ENCODE peak calls at places on chromosomes 3 and 15, in nine cellular contexts. J is RCC 7860, H is islet precursor cell, D is fibroblast of the aortic adventitia, K is neural crest cell, X is GM18507, I is NCI-H774, R is HT1080, T is T-helper 2 cell. O is an unnamed sample.

GRCh38 chr3:142808103-142808917 is 80.6 kb downstream of the PCOLCE2 start:
- DNase-seq in T (no peak), I (no peak), D (peak; percentile 78), H (no peak), K (no peak), J (peak; percentile 73), R (peak; percentile 95), X (no peak), O (peak; percentile 34)

GRCh38 chr3:129577356-129577755 is 29.1 kb downstream of the PLXND1 start:
- DNase-seq in H (no peak), D (no peak), R (no peak), X (no peak), J (no peak), K (no peak), I (no peak), T (no peak), O (no peak)

GRCh38 chr15:55916666-55917409 is 76.6 kb downstream of the NEDD4 start:
- DNase-seq in D (peak; percentile 81), R (peak; percentile 70), H (no peak), I (no peak), T (no peak), J (peak; percentile 30), K (no peak), X (no peak), O (no peak)

GRCh38 chr3:114456742-114457141 is 162.9 kb downstream of the TIGIT start:
- DNase-seq in D (no peak), K (no peak), J (no peak), R (no peak), I (no peak), T (no peak), X (no peak), H (no peak), O (no peak)

GRCh38 chr3:109973733-109974132 is 636.4 kb upstream of the DPPA4 start:
- DNase-seq in T (no peak), K (no peak), H (no peak), D (peak; percentile 11), R (no peak), I (no peak), J (no peak), X (no peak), O (peak; percentile 2)

GRCh38 chr15:101043011-101043410 is 123.9 kb downstream of the LRRK1 start:
- DNase-seq in J (no peak), X (no peak), D (no peak), K (no peak), R (no peak), H (peak; percentile 20), I (no peak), T (no peak), O (no peak)

GRCh38 chr3:194104041-194104751 is 31.8 kb upstream of the HES1 start:
- DNase-seq in K (no peak), X (no peak), T (no peak), H (no peak), I (no peak), J (no peak), D (no peak), R (no peak), O (no peak)

GRCh38 chr15:74318376-74319137 is 48.9 kb downstream of the CYP11A1 start:
- DNase-seq in T (no peak), X (no peak), R (no peak), D (peak; percentile 30), H (no peak), I (peak; percentile 67), K (no peak), J (no peak), O (peak; percentile 50)

GRCh38 chr3:192068464-192069254 is 607.7 kb downstream of the PYDC2 start:
- DNase-seq in K (no peak), T (no peak), D (no peak), H (no peak), X (no peak), R (no peak), J (no peak), I (no peak), O (no peak)

GRCh38 chr15:64949383-64950141 is 37.9 kb downstream of the ANKDD1A start:
- DNase-seq in I (no peak), D (no peak), X (no peak), K (no peak), T (no peak), R (no peak), J (no peak), H (peak; percentile 68), O (peak; percentile 59)

O was measured in mesendoderm.